ENCODE peak calls at places on chromosomes 4 and X, in five cellular contexts. V, A, Y, Z and T are unnamed samples.

GRCh38 chr4:31370866-31371465 is 650.8 kb downstream of the PCDH7 start:
- DNase-seq in V (peak), Y (no peak), Z (peak), A (peak), T (peak)

GRCh38 chr4:2858451-2859217 is 15.0 kb downstream of the ADD1 start:
- DNase-seq in A (peak), Y (no peak), V (no peak), Z (peak), T (no peak)

GRCh38 chrX:47240619-47241018 is 7.8 kb downstream of the USP11 start:
- DNase-seq in Z (no peak), V (no peak), A (no peak), Y (no peak), T (no peak)

GRCh38 chrX:50691820-50692219 is 122.2 kb downstream of the SHROOM4 start:
- DNase-seq in V (peak), Z (peak), Y (peak), A (peak), T (peak)

GRCh38 chrX:107562482-107562881 is 65.8 kb upstream of the PRPS1 start:
- DNase-seq in Y (no peak), V (peak), Z (peak), A (peak), T (no peak)

GRCh38 chr4:148515248-148515647 is 73.0 kb upstream of the NR3C2 start:
- DNase-seq in V (peak), Y (no peak), Z (peak), A (peak), T (peak)

GRCh38 chr4:119093042-119093827 is 42.4 kb upstream of the MYOZ2 start:
- DNase-seq in Y (no peak), V (no peak), Z (no peak), A (peak), T (no peak)

GRCh38 chrX:29787666-29788065 is 427.7 kb upstream of the MAGEB2 start:
- DNase-seq in V (no peak), Z (no peak), A (peak), Y (no peak), T (no peak)

GRCh38 chr4:42281324-42282020 is 115.8 kb upstream of the SHISA3 start:
- DNase-seq in V (no peak), A (no peak), Z (peak), Y (peak), T (no peak)

GRCh38 chr4:64767547-64767946 is 358.3 kb upstream of the TECRL start:
- DNase-seq in V (no peak), A (no peak), Y (no peak), Z (no peak), T (no peak)

GRCh38 chr4:184375027-184375426 is 99.3 kb downstream of the IRF2 start:
- DNase-seq in V (no peak), Y (no peak), Z (peak), A (peak), T (no peak)

GRCh38 chr4:120071192-120071795 is 4.6 kb upstream of the MAD2L1 start:
- DNase-seq in Z (peak), Y (peak), A (peak), V (peak), T (peak)

GRCh38 chr4:1348746-1349145 is 1.7 kb downstream of the UVSSA start:
- DNase-seq in Z (no peak), A (no peak), V (no peak), Y (no peak), T (no peak)

GRCh38 chr4:144338834-144339233 is 198.3 kb upstream of the GYPA start:
- DNase-seq in A (no peak), Z (no peak), V (no peak), Y (no peak), T (no peak)

GRCh38 chr4:121185960-121186359 is 21.8 kb upstream of the TNIP3 start:
- DNase-seq in A (no peak), V (no peak), Y (peak), Z (no peak), T (no peak)

GRCh38 chrX:20951016-20951795 is 423.0 kb upstream of the CNKSR2 start:
- DNase-seq in Y (no peak), V (no peak), A (no peak), Z (no peak), T (no peak)

GRCh38 chr4:52912608-52913007 is 50.5 kb downstream of the RASL11B start:
- DNase-seq in V (no peak), A (peak), Y (no peak), Z (peak), T (peak)

GRCh38 chr4:56976283-56976877 is 1.0 kb downstream of the NOA1 start:
- DNase-seq in A (no peak), Z (peak), Y (no peak), V (peak), T (peak)

GRCh38 chrX:255923-256331 is 25.3 kb upstream of the PLCXD1 start:
- DNase-seq in Z (no peak), Y (no peak), V (no peak), A (no peak), T (no peak)

GRCh38 chrX:39814391-39814790 is 283.4 kb downstream of the BCOR start:
- DNase-seq in A (peak), V (peak), Y (no peak), Z (peak), T (peak)

GRCh38 chr4:26838055-26838842 is 22.4 kb upstream of the STIM2 start:
- DNase-seq in V (no peak), Z (no peak), A (no peak), Y (no peak), T (no peak)

GRCh38 chr4:54959656-54960055 is 165.7 kb downstream of the KDR start:
- DNase-seq in Y (no peak), V (no peak), A (peak), Z (peak), T (no peak)

GRCh38 chr4:78971326-78971725 is 32.1 kb upstream of the PAQR3 start:
- DNase-seq in Y (no peak), V (no peak), Z (no peak), A (no peak), T (no peak)

GRCh38 chrX:44770111-44770510 is 73.7 kb upstream of the DUSP21 start:
- DNase-seq in V (no peak), Z (no peak), Y (no peak), A (no peak), T (no peak)

GRCh38 chr4:45294464-45294863 is 568.1 kb upstream of the GNPDA2 start:
- DNase-seq in Y (no peak), A (no peak), Z (no peak), V (no peak), T (no peak)

GRCh38 chrX:42524374-42524773 is 253.6 kb downstream of the PPP1R2C start:
- DNase-seq in Y (no peak), A (peak), Z (peak), V (peak), T (no peak)

GRCh38 chrX:2351321-2351720 is 149.5 kb downstream of the DHRSX start:
- DNase-seq in A (peak), Y (no peak), V (peak), Z (peak), T (peak)

GRCh38 chr4:78984593-78984992 is 45.4 kb upstream of the PAQR3 start:
- DNase-seq in V (no peak), A (no peak), Z (no peak), Y (no peak), T (no peak)

GRCh38 chrX:150544222-150544787 is 24.1 kb upstream of the MTM1 start:
- DNase-seq in Z (peak), Y (no peak), A (no peak), V (no peak), T (no peak)

GRCh38 chr4:893276-893994 is 38.7 kb downstream of the GAK start:
- DNase-seq in Z (no peak), Y (no peak), A (no peak), V (no peak), T (no peak)